ENCODE peak calls at places on chromosomes 12 and 14, in six cellular contexts. One of them, this sample, is unnamed.

GRCh38 chr12:108268397-108268796 is 70.7 kb downstream of the CMKLR1 start:
- DNase-seq in mesendoderm: no peak
- DNase-seq in stimulated activated naive B cell treated with anti-CD40 and anti-IgM and Interleukin-4, amounts not matched to agents 10 μg/mL and 1 μg/mL and 100 μg/mL, for 72 hours: no peak
- DNase-seq in GM12864: no peak
- DNase-seq in putamen: no peak
- DNase-seq in hypothalamus: no peak
- DNase-seq in this sample: no peak

GRCh38 chr12:94628369-94628768 is 22.0 kb downstream of the TMCC3 start:
- DNase-seq in mesendoderm: no peak
- DNase-seq in stimulated activated naive B cell treated with anti-CD40 and anti-IgM and Interleukin-4, amounts not matched to agents 10 μg/mL and 1 μg/mL and 100 μg/mL, for 72 hours: no peak
- DNase-seq in GM12864: no peak
- DNase-seq in putamen: no peak
- DNase-seq in hypothalamus: no peak
- DNase-seq in this sample: no peak

GRCh38 chr14:90510208-90510607 is 113.4 kb downstream of the CALM1 start:
- DNase-seq in mesendoderm: no peak
- DNase-seq in stimulated activated naive B cell treated with anti-CD40 and anti-IgM and Interleukin-4, amounts not matched to agents 10 μg/mL and 1 μg/mL and 100 μg/mL, for 72 hours: no peak
- DNase-seq in GM12864: no peak
- DNase-seq in putamen: no peak
- DNase-seq in hypothalamus: no peak
- DNase-seq in this sample: no peak

GRCh38 chr12:64352181-64352580 is 38.4 kb downstream of the C12orf56 start:
- DNase-seq in mesendoderm: no peak
- DNase-seq in stimulated activated naive B cell treated with anti-CD40 and anti-IgM and Interleukin-4, amounts not matched to agents 10 μg/mL and 1 μg/mL and 100 μg/mL, for 72 hours: no peak
- DNase-seq in GM12864: no peak
- DNase-seq in putamen: no peak
- DNase-seq in hypothalamus: no peak
- DNase-seq in this sample: no peak

GRCh38 chr14:59277659-59278058 is 89.2 kb downstream of the DAAM1 start:
- DNase-seq in mesendoderm: no peak
- DNase-seq in stimulated activated naive B cell treated with anti-CD40 and anti-IgM and Interleukin-4, amounts not matched to agents 10 μg/mL and 1 μg/mL and 100 μg/mL, for 72 hours: no peak
- DNase-seq in GM12864: no peak
- DNase-seq in putamen: no peak
- DNase-seq in hypothalamus: no peak
- DNase-seq in this sample: no peak

GRCh38 chr12:27462151-27462694 is 15.7 kb downstream of the SMCO2 start:
- DNase-seq in mesendoderm: no peak
- DNase-seq in stimulated activated naive B cell treated with anti-CD40 and anti-IgM and Interleukin-4, amounts not matched to agents 10 μg/mL and 1 μg/mL and 100 μg/mL, for 72 hours: no peak
- DNase-seq in GM12864: no peak
- DNase-seq in putamen: no peak
- DNase-seq in hypothalamus: no peak
- DNase-seq in this sample: no peak

GRCh38 chr14:61841145-61841544 is 78.9 kb downstream of the SNAPC1 start:
- DNase-seq in mesendoderm: no peak
- DNase-seq in stimulated activated naive B cell treated with anti-CD40 and anti-IgM and Interleukin-4, amounts not matched to agents 10 μg/mL and 1 μg/mL and 100 μg/mL, for 72 hours: no peak
- DNase-seq in GM12864: no peak
- DNase-seq in putamen: no peak
- DNase-seq in hypothalamus: no peak
- DNase-seq in this sample: no peak

GRCh38 chr14:55416866-55417265 is 5.2 kb upstream of the ATG14 start:
- DNase-seq in mesendoderm: peak; percentile 49
- DNase-seq in stimulated activated naive B cell treated with anti-CD40 and anti-IgM and Interleukin-4, amounts not matched to agents 10 μg/mL and 1 μg/mL and 100 μg/mL, for 72 hours: no peak
- DNase-seq in GM12864: no peak
- DNase-seq in putamen: no peak
- DNase-seq in hypothalamus: no peak
- DNase-seq in this sample: no peak

GRCh38 chr12:210277-211141 is 3.4 kb downstream of the SLC6A12 start:
- DNase-seq in mesendoderm: no peak
- DNase-seq in stimulated activated naive B cell treated with anti-CD40 and anti-IgM and Interleukin-4, amounts not matched to agents 10 μg/mL and 1 μg/mL and 100 μg/mL, for 72 hours: no peak
- DNase-seq in GM12864: no peak
- DNase-seq in putamen: no peak
- DNase-seq in hypothalamus: no peak
- DNase-seq in this sample: no peak

GRCh38 chr12:109542876-109543275 is 30.4 kb downstream of the MMAB start:
- DNase-seq in mesendoderm: no peak
- DNase-seq in stimulated activated naive B cell treated with anti-CD40 and anti-IgM and Interleukin-4, amounts not matched to agents 10 μg/mL and 1 μg/mL and 100 μg/mL, for 72 hours: no peak
- DNase-seq in GM12864: no peak
- DNase-seq in putamen: no peak
- DNase-seq in hypothalamus: no peak
- DNase-seq in this sample: no peak

GRCh38 chr14:95701846-95702221 is 12.1 kb downstream of the TCL1A start:
- DNase-seq in mesendoderm: no peak
- DNase-seq in stimulated activated naive B cell treated with anti-CD40 and anti-IgM and Interleukin-4, amounts not matched to agents 10 μg/mL and 1 μg/mL and 100 μg/mL, for 72 hours: no peak
- DNase-seq in GM12864: no peak
- DNase-seq in putamen: no peak
- DNase-seq in hypothalamus: no peak
- DNase-seq in this sample: no peak

GRCh38 chr12:95648990-95649791 is 97.9 kb upstream of the USP44 start:
- DNase-seq in mesendoderm: no peak
- DNase-seq in stimulated activated naive B cell treated with anti-CD40 and anti-IgM and Interleukin-4, amounts not matched to agents 10 μg/mL and 1 μg/mL and 100 μg/mL, for 72 hours: no peak
- DNase-seq in GM12864: no peak
- DNase-seq in putamen: no peak
- DNase-seq in hypothalamus: no peak
- DNase-seq in this sample: no peak

This sample was measured in epithelial cell of proximal tubule.